ENCODE peak calls at places on chromosome 6, in nine cellular contexts. S, P, Y, F, W, Z, E, B and T are unnamed samples.

GRCh38 chr6:106381871-106382270 is 21.4 kb downstream of the CRYBG1 start:
- DNase-seq in S (peak), P (no peak), Y (no peak), F (no peak), W (peak), Z (no peak), E (peak), B (no peak), T (peak)

GRCh38 chr6:91127752-91128151 is 540.9 kb upstream of the MAP3K7 start:
- DNase-seq in S (no peak), P (no peak), Y (no peak), F (no peak), W (no peak), Z (no peak), E (no peak), B (no peak), T (no peak)

GRCh38 chr6:53029761-53030160 is 34.7 kb upstream of the GSTA4 start:
- DNase-seq in S (no peak), P (no peak), Y (no peak), F (no peak), W (no peak), Z (no peak), E (no peak), B (no peak), T (peak)

GRCh38 chr6:82953871-82954270 is 111.8 kb downstream of the UBE3D start:
- DNase-seq in S (no peak), P (no peak), Y (no peak), F (no peak), W (no peak), Z (no peak), E (peak), B (no peak), T (no peak)

GRCh38 chr6:166839569-166839968 is 116.8 kb downstream of the RNASET2 start:
- DNase-seq in S (no peak), P (no peak), Y (no peak), F (no peak), W (no peak), Z (no peak), E (no peak), B (no peak), T (no peak)

GRCh38 chr6:114080891-114081510 is 110.1 kb upstream of the HDAC2 start:
- DNase-seq in S (no peak), P (no peak), Y (no peak), F (no peak), W (peak), Z (no peak), E (no peak), B (no peak), T (no peak)

GRCh38 chr6:34657307-34657978 is 39.1 kb downstream of the ILRUN start:
- DNase-seq in S (peak), P (peak), Y (peak), F (peak), W (peak), Z (peak), E (peak), B (no peak), T (no peak)

GRCh38 chr6:136792066-136792944 is at the start of gene MAP3K5:
- DNase-seq in S (peak), P (peak), Y (no peak), F (peak), W (peak), Z (peak), E (peak), B (peak), T (peak)

GRCh38 chr6:144185133-144185836 is 35.0 kb downstream of the STX11 start:
- DNase-seq in S (no peak), P (no peak), Y (no peak), F (no peak), W (no peak), Z (no peak), E (no peak), B (no peak), T (no peak)

GRCh38 chr6:9002833-9003232 is 567.5 kb upstream of the SLC35B3 start:
- DNase-seq in S (peak), P (no peak), Y (no peak), F (no peak), W (peak), Z (no peak), E (no peak), B (no peak), T (no peak)

GRCh38 chr6:3876131-3876530 is 27.0 kb downstream of the FAM50B start:
- DNase-seq in S (no peak), P (no peak), Y (no peak), F (no peak), W (no peak), Z (peak), E (peak), B (no peak), T (no peak)

GRCh38 chr6:3425574-3425973 is 31.3 kb downstream of the SLC22A23 start:
- DNase-seq in S (no peak), P (no peak), Y (no peak), F (no peak), W (no peak), Z (no peak), E (no peak), B (no peak), T (no peak)

GRCh38 chr6:167713088-167713475 is 113.6 kb upstream of the AFDN start:
- DNase-seq in S (no peak), P (no peak), Y (no peak), F (no peak), W (no peak), Z (no peak), E (no peak), B (no peak), T (no peak)

GRCh38 chr6:22432060-22432459 is 135.2 kb upstream of the PRL start:
- DNase-seq in S (no peak), P (no peak), Y (no peak), F (no peak), W (no peak), Z (no peak), E (no peak), B (no peak), T (no peak)

GRCh38 chr6:138605958-138606357 is 106.7 kb upstream of the NHSL1 start:
- DNase-seq in S (no peak), P (no peak), Y (no peak), F (no peak), W (no peak), Z (no peak), E (no peak), B (no peak), T (no peak)

GRCh38 chr6:36204068-36204753 is 7.7 kb downstream of the BRPF3 start:
- DNase-seq in S (no peak), P (no peak), Y (no peak), F (no peak), W (no peak), Z (no peak), E (no peak), B (peak), T (no peak)

GRCh38 chr6:165664553-165665383 is 1.7 kb upstream of the PDE10A start:
- DNase-seq in S (no peak), P (no peak), Y (no peak), F (no peak), W (no peak), Z (no peak), E (peak), B (no peak), T (no peak)
- TF ChIP-seq CTCF in S (no peak), P (no peak), Y (no peak), F (peak), W (no peak), Z (no peak), E (peak), B (no peak), T (no peak)

GRCh38 chr6:109595998-109596397 is 95.0 kb downstream of the AK9 start:
- DNase-seq in S (peak), P (no peak), Y (peak), F (peak), W (peak), Z (no peak), E (peak), B (no peak), T (no peak)
- TF ChIP-seq CTCF in S (no peak), P (peak), Y (peak), F (peak), W (peak), Z (no peak), E (peak), B (peak), T (peak)

DNA sequence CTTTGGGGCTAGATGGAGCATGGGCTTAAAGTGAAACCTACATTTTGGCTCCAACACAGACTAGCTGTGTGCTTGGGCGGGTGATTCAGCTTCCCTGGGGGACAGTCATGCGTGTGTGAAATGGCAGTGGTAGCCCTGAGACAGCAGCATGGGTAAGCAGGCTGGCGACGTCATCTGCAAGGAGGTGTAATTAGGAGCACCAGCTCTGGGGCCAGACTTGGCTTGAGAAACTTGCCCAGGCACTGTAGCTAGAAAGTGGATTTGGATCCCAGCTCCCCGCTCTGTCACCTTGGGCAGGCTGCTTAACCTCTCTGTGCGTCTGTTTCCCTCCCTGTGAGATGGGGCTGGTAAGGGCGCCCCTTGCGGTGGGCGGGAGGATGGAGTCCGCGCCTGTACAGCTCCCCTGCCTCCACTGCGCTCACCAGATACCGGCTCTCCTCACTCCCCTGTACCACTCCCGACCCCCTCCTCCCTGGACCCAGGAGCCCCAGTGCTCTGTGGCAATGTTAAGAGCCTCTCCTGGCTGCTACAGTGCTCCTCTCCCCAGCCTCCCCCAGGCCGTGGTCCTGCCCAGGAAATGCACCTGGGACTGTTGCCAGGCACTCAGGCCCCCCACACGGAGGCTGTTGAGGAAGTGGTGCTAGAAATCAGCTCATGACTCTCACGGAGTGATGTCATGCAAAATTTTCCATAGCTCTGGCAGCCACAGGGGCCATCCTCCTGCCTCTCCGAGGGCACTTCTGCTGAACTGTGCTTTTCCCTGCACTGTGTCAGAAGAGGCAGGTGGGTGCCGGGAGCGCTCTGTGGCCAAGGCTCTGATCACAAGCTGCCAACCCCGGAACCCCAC is 44.6 kb downstream of the SYNJ2 start:
- DNase-seq in S (peak), P (peak), Y (peak), F (peak), W (peak), Z (peak), E (peak), B (peak), T (no peak)
- TF ChIP-seq CTCF in S (no peak), P (peak), Y (peak), F (peak), W (peak), Z (peak), E (peak), B (peak), T (no peak)

GRCh38 chr6:78713564-78713963 is 153.8 kb upstream of the IRAK1BP1 start:
- DNase-seq in S (no peak), P (no peak), Y (no peak), F (no peak), W (no peak), Z (no peak), E (no peak), B (no peak), T (no peak)
- TF ChIP-seq CTCF in S (no peak), P (no peak), Y (no peak), F (no peak), W (no peak), Z (no peak), E (no peak), B (no peak), T (no peak)

DNA sequence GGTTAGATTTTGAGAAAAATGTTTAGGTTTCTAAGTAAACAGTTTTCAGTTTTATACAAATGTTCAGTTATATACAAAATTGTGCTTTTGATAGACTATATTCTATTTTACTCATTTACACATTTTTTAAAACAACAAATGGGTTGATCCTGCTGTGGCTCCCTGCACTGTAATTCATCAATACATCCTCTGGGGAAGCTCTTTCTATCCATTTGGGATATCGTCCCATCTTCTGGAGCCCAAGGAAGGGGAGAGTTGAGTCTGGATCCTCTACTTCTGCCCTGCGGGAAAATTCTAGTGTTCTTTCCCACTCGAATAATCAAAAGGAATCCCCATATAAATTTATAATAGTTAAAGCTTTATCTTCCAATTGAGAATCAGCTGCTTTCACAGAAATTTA is 75.0 kb downstream of the SYCP2L start:
- DNase-seq in S (no peak), P (no peak), Y (no peak), F (no peak), W (no peak), Z (no peak), E (no peak), B (no peak), T (no peak)
- TF ChIP-seq CTCF in S (no peak), P (no peak), Y (no peak), F (no peak), W (peak), Z (no peak), E (no peak), B (no peak), T (no peak)